ENCODE peak calls at places on chromosome 7, in four cellular contexts. S, I, B and T are unnamed samples.

GRCh38 chr7:4882742-4883351 is 669 bp downstream of the RADIL start:
- DNase-seq in S (no peak), I (no peak), B (peak), T (no peak)

GRCh38 chr7:19117081-19117869 is at the start of gene TWIST1:
- DNase-seq in S (no peak), I (no peak), B (peak), T (no peak)

GRCh38 chr7:137734221-137734620 is 112.6 kb downstream of the DGKI start:
- DNase-seq in S (no peak), I (no peak), B (no peak), T (no peak)

GRCh38 chr7:91953618-91954017 is 13.0 kb downstream of the AKAP9 start:
- DNase-seq in S (no peak), I (no peak), B (peak), T (no peak)

GRCh38 chr7:52826515-52826914 is 208.9 kb upstream of the POM121L12 start:
- DNase-seq in S (no peak), I (no peak), B (no peak), T (no peak)

GRCh38 chr7:15725036-15725435 is 38.6 kb upstream of the MEOX2 start:
- DNase-seq in S (no peak), I (no peak), B (no peak), T (no peak)

GRCh38 chr7:35596061-35596460 is 98.9 kb downstream of the HERPUD2 start:
- DNase-seq in S (no peak), I (no peak), B (no peak), T (no peak)

GRCh38 chr7:70142247-70142932 is 544.1 kb downstream of the AUTS2 start:
- DNase-seq in S (no peak), I (no peak), B (no peak), T (no peak)

GRCh38 chr7:71343039-71343438 is 211.1 kb downstream of the GALNT17 start:
- DNase-seq in S (no peak), I (no peak), B (no peak), T (no peak)

GRCh38 chr7:97845622-97846203 is 26.5 kb downstream of the ASNS start:
- DNase-seq in S (no peak), I (no peak), B (peak), T (no peak)

GRCh38 chr7:140009735-140010134 is 53.0 kb downstream of the PARP12 start:
- DNase-seq in S (peak), I (no peak), B (no peak), T (no peak)

GRCh38 chr7:65840446-65840845 is 32.4 kb upstream of the VKORC1L1 start:
- DNase-seq in S (no peak), I (no peak), B (peak), T (no peak)

GRCh38 chr7:157983442-157984137 is 604.0 kb downstream of the PTPRN2 start:
- DNase-seq in S (no peak), I (no peak), B (no peak), T (no peak)

GRCh38 chr7:150801242-150801945 is 825 bp downstream of the TMEM176A start:
- DNase-seq in S (peak), I (no peak), B (no peak), T (no peak)

GRCh38 chr7:150877545-150877944 is 25.2 kb downstream of the AOC1 start:
- DNase-seq in S (no peak), I (no peak), B (no peak), T (no peak)

GRCh38 chr7:135129579-135129978 is 18.3 kb upstream of the TMEM140 start:
- DNase-seq in S (no peak), I (no peak), B (no peak), T (no peak)

GRCh38 chr7:55569797-55570196 is 2.5 kb downstream of the VOPP1 start:
- DNase-seq in S (no peak), I (peak), B (no peak), T (no peak)

GRCh38 chr7:8295638-8296361 is 33.8 kb upstream of the ICA1 start:
- DNase-seq in S (no peak), I (no peak), B (peak), T (peak)

GRCh38 chr7:29265208-29265923 is 70.8 kb downstream of the CHN2 start:
- DNase-seq in S (no peak), I (no peak), B (peak), T (no peak)

GRCh38 chr7:27153526-27153925 is 1.1 kb upstream of the HOXA3 start:
- DNase-seq in S (peak), I (no peak), B (no peak), T (no peak)

GRCh38 chr7:156544919-156545715 is 95.5 kb upstream of the RNF32 start:
- DNase-seq in S (peak), I (no peak), B (no peak), T (peak)

GRCh38 chr7:17448479-17449423 is 150.3 kb downstream of the AHR start:
- DNase-seq in S (no peak), I (no peak), B (no peak), T (no peak)

GRCh38 chr7:96713037-96713436 is 3.4 kb upstream of the SEM1 start:
- DNase-seq in S (no peak), I (no peak), B (no peak), T (no peak)

GRCh38 chr7:66181329-66181728 is 23.8 kb upstream of the TPST1 start:
- DNase-seq in S (no peak), I (no peak), B (no peak), T (no peak)

GRCh38 chr7:112789453-112789823 is 755 bp downstream of the TMEM168 start:
- DNase-seq in S (no peak), I (no peak), B (no peak), T (no peak)

GRCh38 chr7:74312418-74313021 is 23.3 kb downstream of the CLIP2 start:
- DNase-seq in S (no peak), I (no peak), B (no peak), T (peak)

GRCh38 chr7:97506728-97507127 is 225.2 kb upstream of the TAC1 start:
- DNase-seq in S (no peak), I (no peak), B (no peak), T (no peak)

GRCh38 chr7:43781726-43782607 is 23.5 kb downstream of the BLVRA start:
- DNase-seq in S (no peak), I (no peak), B (no peak), T (no peak)

GRCh38 chr7:1950066-1950622 is 280.1 kb downstream of the ELFN1 start:
- DNase-seq in S (no peak), I (no peak), B (no peak), T (no peak)

GRCh38 chr7:99827040-99827778 is 604 bp upstream of the CYP3A43 start:
- DNase-seq in S (no peak), I (no peak), B (no peak), T (peak)

GRCh38 chr7:36440880-36441279 is 51.2 kb downstream of the ANLN start:
- DNase-seq in S (no peak), I (no peak), B (peak), T (no peak)

GRCh38 chr7:66974986-66975590 is 20.3 kb downstream of the SBDS start:
- DNase-seq in S (no peak), I (no peak), B (no peak), T (no peak)

GRCh38 chr7:128014864-128015263 is 16.4 kb downstream of the LRRC4 start:
- DNase-seq in S (no peak), I (no peak), B (no peak), T (no peak)

GRCh38 chr7:55018361-55019328 is at the start of gene EGFR:
- DNase-seq in S (peak), I (no peak), B (peak), T (peak)

GRCh38 chr7:140640727-140641531 is at the start of gene DENND2A:
- DNase-seq in S (peak), I (no peak), B (peak), T (peak)

GRCh38 chr7:93374345-93374940 is 142.3 kb downstream of the VPS50 start:
- DNase-seq in S (no peak), I (no peak), B (peak), T (no peak)